ENCODE peak calls at places on chromosomes 5 and 9, in five cellular contexts. I, Z, Y, X and B are unnamed samples.

GRCh38 chr9:109317311-109317978 is 3.4 kb downstream of the EPB41L4B start:
- DNase-seq in X (no peak), Z (no peak), Y (no peak), I (no peak), B (no peak)

GRCh38 chr5:122948319-122948718 is 88.2 kb downstream of the PPIC start:
- DNase-seq in Z (no peak), X (no peak), I (no peak), Y (no peak), B (no peak)

GRCh38 chr5:172411423-172412111 is 42.8 kb downstream of the SH3PXD2B start:
- DNase-seq in Z (no peak), I (no peak), X (no peak), Y (no peak), B (no peak)

GRCh38 chr5:139863361-139863760 is 67.8 kb downstream of the PSD2 start:
- DNase-seq in Z (no peak), I (peak), Y (no peak), X (no peak), B (no peak)

GRCh38 chr5:157855404-157855994 is 3.4 kb downstream of the CLINT1 start:
- DNase-seq in Z (no peak), Y (peak), X (peak), I (peak), B (peak)

GRCh38 chr9:138103111-138103823 is 225.7 kb downstream of the CACNA1B start:
- DNase-seq in Y (no peak), Z (no peak), I (no peak), X (no peak), B (no peak)

GRCh38 chr5:14296533-14297331 is 153.6 kb downstream of the TRIO start:
- DNase-seq in Z (no peak), I (no peak), Y (no peak), X (no peak), B (no peak)

GRCh38 chr5:78500028-78500427 is 139.6 kb downstream of the SCAMP1 start:
- DNase-seq in I (no peak), Z (no peak), Y (no peak), X (no peak), B (no peak)

GRCh38 chr9:84711936-84712335 is 42.4 kb downstream of the NTRK2 start:
- DNase-seq in X (peak), Z (no peak), I (peak), Y (peak), B (peak)

GRCh38 chr5:174384509-174384947 is 339.0 kb downstream of the NSG2 start:
- DNase-seq in Z (no peak), I (no peak), Y (peak), X (peak), B (no peak)

GRCh38 chr5:111383288-111383970 is 128.9 kb downstream of the STARD4 start:
- DNase-seq in Y (no peak), I (no peak), X (no peak), Z (no peak), B (no peak)

GRCh38 chr5:111389390-111390082 is 122.8 kb downstream of the STARD4 start:
- DNase-seq in X (peak), Y (peak), Z (no peak), I (no peak), B (peak)

GRCh38 chr5:111384220-111384619 is 128.1 kb downstream of the STARD4 start:
- DNase-seq in Y (peak), X (no peak), I (no peak), Z (no peak), B (no peak)

GRCh38 chr5:111386832-111387162 is 125.5 kb downstream of the STARD4 start:
- DNase-seq in X (no peak), I (no peak), Z (no peak), Y (no peak), B (no peak)

DNA sequence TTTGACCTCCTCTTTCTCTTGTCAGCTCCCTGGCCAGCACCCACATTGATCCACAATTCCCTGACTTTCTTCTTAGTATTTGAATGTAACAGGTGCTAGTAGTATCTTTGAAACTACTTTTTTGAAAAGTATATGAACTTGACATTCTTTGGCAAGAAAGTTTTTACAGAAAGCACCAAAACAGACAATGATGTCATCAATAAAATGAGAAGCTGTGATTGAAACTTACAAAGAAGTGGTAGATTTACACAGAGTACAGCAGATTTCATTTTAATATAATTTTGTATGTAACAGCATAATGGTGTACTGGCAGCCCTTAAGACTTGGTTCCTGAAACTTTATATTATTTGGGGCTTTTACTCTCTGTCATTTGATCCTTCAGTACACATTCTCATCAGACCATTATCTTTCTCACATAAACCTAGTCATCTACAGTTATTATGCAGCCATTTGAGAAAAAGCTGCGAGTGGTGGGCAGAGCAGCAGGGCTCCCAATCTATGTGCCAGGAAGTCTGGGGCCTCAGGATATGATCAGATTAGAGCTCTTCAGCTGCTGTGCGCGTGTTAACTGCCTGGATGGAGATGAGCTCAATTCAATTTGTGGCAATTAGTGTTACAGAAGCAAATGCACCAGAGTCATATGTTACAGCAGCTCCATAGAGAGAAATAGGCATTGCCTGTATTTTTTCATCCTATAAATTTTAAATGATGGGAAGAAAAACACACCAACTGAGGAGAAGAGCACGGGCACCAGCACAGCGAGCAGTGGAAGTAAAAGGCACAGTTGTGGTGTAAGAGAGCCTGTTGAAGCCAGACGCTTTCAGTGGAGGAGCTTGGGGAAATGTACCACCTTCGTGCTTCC is 126.1 kb downstream of the STARD4 start:
- DNase-seq in X (no peak), I (no peak), Z (no peak), Y (no peak), B (no peak)
- H3K4me3 ChIP-seq in X (no peak), I (no peak), Z (no peak), Y (no peak), B (no peak)

DNA sequence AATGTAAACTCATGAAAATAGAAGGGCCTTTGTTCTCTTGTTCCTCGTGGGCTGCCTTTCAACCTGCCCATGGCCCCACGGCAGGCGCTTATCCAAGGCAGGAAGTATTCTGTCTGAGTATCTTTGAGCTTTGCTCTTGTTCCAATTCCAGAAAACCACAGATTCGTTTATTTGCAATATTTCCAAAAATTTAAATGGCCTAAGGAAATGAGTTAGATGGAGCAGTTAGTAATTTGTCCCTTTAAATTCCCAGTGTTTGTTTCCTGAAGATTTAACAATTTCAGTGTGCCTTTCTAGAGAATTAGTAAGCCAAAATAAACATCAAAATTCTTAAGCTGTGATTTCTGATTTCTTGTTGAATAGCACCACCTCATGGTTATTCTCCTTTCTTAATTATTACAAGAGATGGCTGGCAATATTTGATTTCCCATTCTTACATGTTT is 299.4 kb upstream of the RASA1 start:
- DNase-seq in X (no peak), Z (no peak), I (peak), Y (peak), B (no peak)
- TF ChIP-seq CTCF in X (peak), Z (peak), I (peak), Y (peak), B (peak)

GRCh38 chr5:69416180-69416579 is 1.3 kb downstream of the MARVELD2 start:
- DNase-seq in X (no peak), Z (no peak), I (no peak), Y (no peak), B (no peak)

GRCh38 chr5:69418559-69418958 is 3.6 kb downstream of the MARVELD2 start:
- DNase-seq in Y (no peak), I (no peak), Z (no peak), X (no peak), B (no peak)

GRCh38 chr5:69416699-69417098 is 1.8 kb downstream of the MARVELD2 start:
- DNase-seq in Z (no peak), Y (no peak), X (no peak), I (no peak), B (no peak)

GRCh38 chr5:69414885-69415583 is at the start of gene MARVELD2:
- DNase-seq in X (no peak), Z (peak), Y (peak), I (peak), B (peak)

GRCh38 chr5:69415584-69415958 is 655 bp downstream of the MARVELD2 start:
- DNase-seq in Y (no peak), X (no peak), I (no peak), Z (peak), B (no peak)
- H3K4me3 ChIP-seq in Y (peak), X (no peak), I (peak), Z (peak), B (peak)

DNA sequence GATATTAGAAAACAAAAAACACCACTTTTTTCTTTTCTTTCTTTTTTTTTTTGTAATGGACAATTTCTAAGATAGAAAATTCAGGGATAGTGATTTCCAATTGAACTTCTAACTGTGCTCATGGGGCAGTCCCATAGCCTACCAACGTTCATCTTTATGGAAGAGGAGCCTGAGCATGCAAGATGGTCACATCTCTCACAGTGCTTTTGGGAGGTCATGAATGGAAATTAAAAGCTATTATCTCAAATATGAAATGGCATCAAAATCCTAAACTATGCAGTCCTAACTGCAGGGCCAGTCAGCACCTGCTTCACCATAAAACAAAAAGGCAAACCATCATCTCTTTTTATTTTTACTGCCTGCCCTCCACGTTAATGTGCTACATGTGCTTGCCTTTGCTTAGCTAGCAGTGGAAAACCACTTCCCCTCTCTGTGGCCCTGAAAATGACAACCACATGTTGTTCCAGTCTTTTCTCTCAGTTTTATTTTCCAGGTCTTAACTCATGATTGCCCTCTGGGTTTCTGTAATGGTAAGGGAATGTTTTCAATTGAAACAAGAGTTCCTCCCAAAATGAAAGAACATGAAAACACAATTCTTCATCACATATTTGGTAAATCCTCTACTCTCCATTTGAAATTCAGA is 16.7 kb downstream of the IFNB1 start:
- DNase-seq in I (no peak), X (peak), Z (no peak), Y (peak), B (no peak)
- TF ChIP-seq CTCF in I (no peak), X (peak), Z (peak), Y (peak), B (no peak)

GRCh38 chr5:116004248-116004647 is 28.0 kb upstream of the ARL14EPL start:
- DNase-seq in X (no peak), Z (no peak), Y (no peak), I (no peak), B (no peak)
- H3K4me3 ChIP-seq in X (no peak), Z (no peak), Y (no peak), I (no peak), B (no peak)

GRCh38 chr5:113825143-113825542 is 311.6 kb downstream of the YTHDC2 start:
- DNase-seq in Y (no peak), Z (no peak), I (no peak), X (no peak), B (no peak)

DNA sequence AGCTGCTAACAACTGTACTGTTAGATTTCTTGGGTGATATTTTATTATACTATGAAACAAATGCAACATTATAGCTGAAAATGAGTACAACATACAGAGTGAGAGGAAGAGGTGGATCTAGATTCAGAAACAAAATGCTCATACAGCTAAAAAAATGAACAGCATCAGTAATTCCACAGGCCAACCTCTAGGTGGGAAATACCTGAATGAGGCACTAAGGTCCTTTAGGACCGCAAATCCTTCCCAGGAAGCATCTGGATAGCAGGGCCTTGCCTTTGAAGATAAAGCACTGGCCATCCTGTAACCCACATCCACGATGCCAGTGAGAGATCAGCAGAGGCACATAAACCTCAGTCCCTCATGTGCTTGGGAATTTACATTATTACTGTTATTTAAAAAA is 310.8 kb downstream of the YTHDC2 start:
- DNase-seq in Y (no peak), I (no peak), Z (no peak), X (no peak), B (no peak)
- TF ChIP-seq CTCF in Y (no peak), I (no peak), Z (no peak), X (no peak), B (no peak)

GRCh38 chr9:77011973-77012817 is 7.3 kb upstream of the FOXB2 start:
- DNase-seq in X (no peak), I (peak), Y (peak), Z (peak), B (no peak)

GRCh38 chr9:77014597-77015263 is 4.7 kb upstream of the FOXB2 start:
- DNase-seq in X (no peak), Y (no peak), Z (no peak), I (no peak), B (no peak)

GRCh38 chr9:77015291-77016048 is 4.0 kb upstream of the FOXB2 start:
- DNase-seq in Y (no peak), I (no peak), X (no peak), Z (no peak), B (no peak)

GRCh38 chr9:77013186-77013931 is 6.1 kb upstream of the FOXB2 start:
- DNase-seq in Z (no peak), X (no peak), I (no peak), Y (no peak), B (no peak)

DNA sequence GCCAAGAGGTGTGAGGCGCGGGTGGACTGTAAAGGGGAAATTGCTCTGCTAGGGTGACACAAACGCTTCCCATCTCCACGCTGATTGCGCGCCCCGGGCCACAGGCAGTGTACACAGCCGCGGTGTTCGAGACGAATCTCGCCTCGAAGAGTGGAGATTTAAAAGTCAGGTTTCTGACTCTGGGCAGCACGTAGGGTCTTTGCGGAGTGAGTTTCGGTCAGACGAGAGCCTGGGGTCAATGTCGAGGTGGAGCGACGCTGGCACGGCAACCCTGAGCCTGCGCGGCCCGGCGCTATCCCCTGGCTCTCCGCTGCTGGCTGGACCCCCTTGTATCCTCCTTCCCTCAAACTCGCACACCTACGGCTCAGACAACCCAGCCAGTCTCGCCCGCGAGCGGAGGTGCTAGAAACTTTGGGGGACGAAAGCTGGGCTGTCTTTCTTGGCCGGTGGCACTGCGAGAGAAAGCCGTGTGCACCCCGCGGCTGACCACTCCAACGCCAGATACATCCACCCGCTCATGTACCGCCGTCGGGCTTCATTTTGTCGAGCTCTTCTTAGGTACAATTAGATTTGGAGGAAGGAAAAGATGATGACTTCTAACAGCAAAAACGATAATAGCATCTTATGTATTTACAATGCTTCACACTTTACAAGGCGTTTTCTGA is 5.4 kb upstream of the FOXB2 start:
- DNase-seq in I (no peak), Z (no peak), Y (no peak), X (no peak), B (no peak)
- H3K4me3 ChIP-seq in I (no peak), Z (no peak), Y (no peak), X (no peak), B (no peak)